ENCODE peak calls at places on chromosomes 16 and 17, in six cellular contexts. X is stomach, U is Peyer's patch, R is cardiac muscle cell, P is AG04450, A is lung. H is an unnamed sample.

GRCh38 chr17:19305761-19306159 is 56.8 kb downstream of the B9D1 start:
- DNase-seq in X (no peak), U (no peak), R (no peak), P (no peak), A (no peak), H (no peak)

GRCh38 chr17:76032073-76032779 is 5.1 kb upstream of the EVPL start:
- DNase-seq in X (no peak), U (no peak), R (no peak), P (no peak), A (no peak), H (no peak)

GRCh38 chr17:12806630-12807029 is 17.3 kb downstream of the ARHGAP44 start:
- DNase-seq in X (no peak), U (no peak), R (no peak), P (no peak), A (no peak), H (no peak)

GRCh38 chr16:67874147-67874771 is 1.4 kb downstream of the EDC4 start:
- DNase-seq in X (no peak), U (no peak), R (no peak), P (no peak), A (no peak), H (no peak)

GRCh38 chr17:31595666-31596381 is 204.3 kb downstream of the RAB11FIP4 start:
- DNase-seq in X (no peak), U (no peak), R (no peak), P (no peak), A (no peak), H (no peak)

GRCh38 chr16:60582528-60582927 is 1453.7 kb downstream of the CDH8 start:
- DNase-seq in X (no peak), U (no peak), R (no peak), P (no peak), A (no peak), H (no peak)

GRCh38 chr16:65644821-65645220 is 523.0 kb upstream of the CDH11 start:
- DNase-seq in X (no peak), U (no peak), R (no peak), P (no peak), A (no peak), H (no peak)

GRCh38 chr16:49932943-49933342 is 77.0 kb upstream of the ZNF423 start:
- DNase-seq in X (no peak), U (no peak), R (peak), P (no peak), A (no peak), H (no peak)

GRCh38 chr16:10740845-10741208 is 2.8 kb upstream of the NUBP1 start:
- DNase-seq in X (peak), U (no peak), R (no peak), P (no peak), A (no peak), H (no peak)

GRCh38 chr16:14344945-14345344 is 273.8 kb downstream of the MRTFB start:
- DNase-seq in X (no peak), U (no peak), R (no peak), P (no peak), A (no peak), H (no peak)

GRCh38 chr17:57375040-57375769 is 118.9 kb downstream of the MSI2 start:
- DNase-seq in X (no peak), U (no peak), R (peak), P (no peak), A (no peak), H (no peak)

GRCh38 chr17:17766351-17767095 is 70.3 kb downstream of the SREBF1 start:
- DNase-seq in X (no peak), U (peak), R (no peak), P (no peak), A (no peak), H (no peak)

GRCh38 chr17:73232587-73233373 is 28.9 kb downstream of the CPSF4L start:
- DNase-seq in X (peak), U (peak), R (peak), P (no peak), A (no peak), H (no peak)

GRCh38 chr16:4270091-4270490 is 2.7 kb downstream of the TFAP4 start:
- DNase-seq in X (no peak), U (no peak), R (no peak), P (no peak), A (no peak), H (no peak)

GRCh38 chr16:46648656-46649055 is 27.5 kb upstream of the SHCBP1 start:
- DNase-seq in X (no peak), U (no peak), R (no peak), P (no peak), A (no peak), H (no peak)
- H3K4me3 ChIP-seq in X (no peak), U (no peak), R (no peak), P (no peak), A (no peak), H (no peak)

GRCh38 chr17:41417576-41418015 is 6.8 kb downstream of the KRT37 start:
- DNase-seq in X (no peak), U (no peak), R (no peak), P (no peak), A (no peak), H (no peak)
- TF ChIP-seq CTCF in X (no peak), U (peak), R (peak), P (peak), A (no peak), H (peak)

GRCh38 chr17:50944054-50944901 is 78.1 kb upstream of the TOB1 start:
- DNase-seq in X (peak), U (peak), R (peak), P (no peak), A (peak), H (no peak)

GRCh38 chr17:50945779-50946222 is 79.6 kb upstream of the TOB1 start:
- DNase-seq in X (no peak), U (no peak), R (no peak), P (no peak), A (no peak), H (no peak)

GRCh38 chr17:50944902-50945720 is 79.0 kb upstream of the TOB1 start:
- DNase-seq in X (no peak), U (no peak), R (no peak), P (no peak), A (no peak), H (no peak)

GRCh38 chr17:50946223-50946890 is 80.2 kb upstream of the TOB1 start:
- DNase-seq in X (peak), U (no peak), R (no peak), P (no peak), A (no peak), H (no peak)

DNA sequence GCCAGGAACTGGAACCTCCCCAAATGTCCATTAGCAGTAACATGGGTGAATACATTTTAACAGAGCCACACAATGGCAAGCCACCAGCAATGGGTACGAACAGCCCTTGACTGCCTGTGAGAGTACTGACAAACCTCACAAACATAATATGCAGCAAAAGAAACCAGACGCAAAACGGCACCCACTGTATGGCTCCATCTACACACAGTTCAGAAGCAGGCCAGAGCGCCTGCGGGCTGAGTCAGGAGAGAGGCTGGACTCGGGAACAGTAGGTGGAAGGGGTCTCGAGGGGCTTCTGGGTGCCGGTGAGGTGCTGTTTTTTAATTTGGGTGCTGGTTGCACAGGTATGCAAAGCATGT is 77.4 kb upstream of the TOB1 start:
- DNase-seq in X (peak), U (no peak), R (no peak), P (no peak), A (no peak), H (no peak)
- H3K4me3 ChIP-seq in X (peak), U (peak), R (no peak), P (no peak), A (no peak), H (no peak)

GRCh38 chr17:27976331-27976730 is 66.1 kb upstream of the NLK start:
- DNase-seq in X (no peak), U (no peak), R (no peak), P (no peak), A (no peak), H (no peak)

GRCh38 chr17:27975146-27976011 is 67.1 kb upstream of the NLK start:
- DNase-seq in X (no peak), U (no peak), R (peak), P (peak), A (no peak), H (peak)

GRCh38 chr17:27973258-27974044 is 69.0 kb upstream of the NLK start:
- DNase-seq in X (no peak), U (no peak), R (no peak), P (no peak), A (no peak), H (no peak)

GRCh38 chr17:27974045-27974436 is 68.4 kb upstream of the NLK start:
- DNase-seq in X (no peak), U (no peak), R (no peak), P (no peak), A (no peak), H (no peak)

GRCh38 chr17:27974531-27975145 is 67.8 kb upstream of the NLK start:
- DNase-seq in X (no peak), U (no peak), R (no peak), P (no peak), A (no peak), H (no peak)
- TF ChIP-seq CTCF in X (no peak), U (no peak), R (no peak), P (no peak), A (no peak), H (no peak)

GRCh38 chr16:71229344-71229743 is 1.2 kb downstream of the HYDIN start:
- DNase-seq in X (no peak), U (no peak), R (no peak), P (no peak), A (no peak), H (no peak)

GRCh38 chr16:71225145-71225544 is 5.4 kb downstream of the HYDIN start:
- DNase-seq in X (no peak), U (no peak), R (no peak), P (no peak), A (no peak), H (no peak)

GRCh38 chr16:71230122-71230845 is at the start of gene HYDIN:
- DNase-seq in X (no peak), U (no peak), R (peak), P (no peak), A (peak), H (peak)

DNA sequence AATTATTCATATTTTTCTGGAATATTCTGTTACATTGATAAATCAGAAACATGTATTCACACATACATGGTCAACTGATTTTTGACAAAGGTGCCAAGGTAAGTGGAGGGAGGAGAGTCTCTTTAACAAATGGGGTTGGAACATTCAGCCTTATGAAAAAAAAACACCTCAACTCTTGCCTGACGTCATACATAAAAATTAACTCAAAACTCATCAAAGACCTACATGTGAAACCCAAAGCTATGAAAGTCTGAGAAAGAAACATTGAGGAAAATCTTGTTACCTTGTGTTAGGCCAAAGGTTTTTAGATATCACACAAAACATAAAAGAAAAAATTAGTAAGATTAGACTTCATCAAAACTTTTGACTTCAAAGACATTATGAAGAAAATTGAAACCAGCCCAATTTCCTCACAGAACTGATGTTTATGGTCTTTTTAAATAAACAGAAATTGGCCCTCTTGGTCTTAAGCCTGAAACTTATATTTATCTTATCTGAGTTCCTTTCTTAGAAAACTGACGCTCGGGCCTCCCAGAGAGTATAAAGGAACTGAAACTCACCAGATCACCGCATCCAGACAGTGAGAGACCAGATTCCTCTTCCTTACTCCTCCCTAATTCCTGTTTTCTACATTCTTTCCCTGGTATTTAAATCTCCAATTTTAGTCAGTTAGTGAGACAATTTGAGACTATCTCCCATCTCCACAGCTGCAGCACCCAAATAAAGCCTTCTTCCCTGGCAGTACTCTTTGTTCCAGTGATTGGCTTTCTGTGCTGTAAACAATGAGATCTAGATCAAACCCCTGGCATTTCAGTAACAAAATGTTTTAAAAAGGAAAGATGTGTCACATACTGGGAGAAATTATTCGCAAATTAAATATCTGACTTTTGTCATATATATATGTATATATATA is 4.0 kb downstream of the HYDIN start:
- DNase-seq in X (no peak), U (no peak), R (no peak), P (no peak), A (no peak), H (no peak)
- H3K4me3 ChIP-seq in X (no peak), U (no peak), R (no peak), P (no peak), A (no peak), H (no peak)

DNA sequence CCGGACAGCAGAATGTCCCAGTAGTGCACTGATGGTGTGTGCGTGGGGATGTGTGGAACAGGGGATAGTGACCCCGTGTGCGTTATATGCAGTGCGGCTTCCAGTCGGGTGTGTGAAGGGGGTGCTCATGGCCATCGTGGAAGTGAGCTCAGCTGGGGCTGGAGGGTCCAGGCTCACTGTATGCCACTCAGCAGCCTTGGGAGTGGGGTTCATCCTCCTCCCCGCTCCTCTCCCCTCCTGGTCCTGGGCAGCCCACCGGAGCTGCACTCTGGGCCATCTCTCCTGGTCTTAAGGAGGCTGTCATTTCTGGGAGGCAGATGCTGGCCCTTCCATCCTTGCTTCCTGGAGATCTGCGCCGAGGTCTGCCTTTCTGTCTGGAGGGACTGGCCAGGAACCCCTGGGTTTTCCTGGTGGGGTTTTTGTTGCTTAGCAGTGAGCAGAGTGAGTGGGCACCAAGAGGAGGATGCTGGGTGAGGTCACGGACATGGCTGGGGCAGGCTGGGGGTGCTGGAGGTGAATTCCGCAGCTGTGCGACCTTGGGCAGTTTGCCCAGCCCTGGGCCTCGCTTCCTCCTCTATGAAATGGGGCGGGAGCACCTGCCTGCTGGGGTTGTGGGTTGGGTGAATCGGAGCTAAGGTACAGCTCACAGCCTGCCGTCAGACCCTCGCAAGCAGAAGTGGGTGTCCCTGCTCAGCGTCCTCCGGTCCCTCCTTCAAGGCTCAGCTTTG is 164.1 kb downstream of the SEC14L1 start:
- DNase-seq in X (peak), U (no peak), R (no peak), P (no peak), A (no peak), H (no peak)
- TF ChIP-seq CTCF in X (no peak), U (no peak), R (no peak), P (no peak), A (no peak), H (no peak)

GRCh38 chr17:50265212-50265611 is 9.1 kb upstream of the TMEM92 start:
- DNase-seq in X (peak), U (no peak), R (no peak), P (no peak), A (no peak), H (no peak)

GRCh38 chr17:50266384-50267073 is 7.7 kb upstream of the TMEM92 start:
- DNase-seq in X (peak), U (no peak), R (peak), P (peak), A (peak), H (peak)

GRCh38 chr17:50265690-50266306 is 8.5 kb upstream of the TMEM92 start:
- DNase-seq in X (no peak), U (no peak), R (no peak), P (no peak), A (no peak), H (no peak)

GRCh38 chr17:50263293-50264262 is 10.7 kb upstream of the TMEM92 start:
- DNase-seq in X (no peak), U (no peak), R (no peak), P (no peak), A (no peak), H (no peak)

DNA sequence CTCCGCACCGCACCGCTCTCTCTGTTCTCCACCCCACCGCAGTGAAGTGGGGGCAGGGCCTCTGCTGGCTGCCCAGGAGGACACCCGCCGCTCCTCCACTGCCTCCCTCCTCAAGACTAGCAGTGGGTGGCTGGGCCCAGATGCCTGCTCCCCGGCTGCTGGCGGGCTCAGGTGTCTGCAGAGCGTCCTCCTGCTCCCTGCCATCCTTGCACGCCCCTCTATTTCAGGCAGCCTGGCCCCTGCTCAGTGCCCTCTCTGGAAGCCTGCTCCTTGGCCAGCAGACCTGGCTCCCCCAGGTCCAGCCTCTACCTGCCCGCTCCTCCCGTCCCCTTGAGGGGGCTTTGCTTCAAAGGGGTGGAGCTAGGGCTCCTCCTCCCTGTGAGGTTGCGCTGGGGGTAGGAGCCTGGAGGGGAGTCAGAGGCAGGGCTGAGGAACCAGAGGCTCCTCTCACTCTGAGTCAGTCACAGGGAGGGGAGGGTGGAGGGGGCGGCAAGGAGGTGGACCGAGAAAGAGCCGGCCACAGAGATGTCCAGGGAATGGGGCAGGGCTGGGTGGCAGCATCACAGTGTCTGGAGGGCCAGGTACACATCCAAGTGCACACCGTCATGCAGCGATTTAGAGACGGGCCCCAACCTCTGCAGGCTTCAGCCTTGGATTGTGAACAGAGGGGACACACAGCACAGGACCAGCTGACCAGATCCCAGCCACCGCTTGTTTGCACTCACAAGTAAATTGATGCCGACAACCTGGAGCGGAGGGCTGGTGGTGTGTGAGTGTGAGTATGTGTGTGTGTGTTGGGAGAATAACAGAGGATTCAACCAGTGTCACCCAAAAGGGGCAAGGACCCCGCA is 9.8 kb upstream of the TMEM92 start:
- DNase-seq in X (no peak), U (no peak), R (no peak), P (no peak), A (no peak), H (no peak)
- H3K4me3 ChIP-seq in X (no peak), U (no peak), R (no peak), P (no peak), A (no peak), H (no peak)